ENCODE peak calls at places on chromosomes 12 and 14, in eight cellular contexts. C is HCT116, K is myocyte, D is nephron progenitor cell, H is NCI-H2081, R is NCI-H1105, A is endothelial cell of umbilical vein, U is iPS-NIHi11. V is an unnamed sample.

GRCh38 chr12:89414851-89415250 is 62.5 kb upstream of the DUSP6 start:
- DNase-seq in C (no peak), K (no peak), D (no peak), H (no peak), R (no peak), A (no peak), U (no peak), V (no peak)

GRCh38 chr12:56299308-56299852 is 750 bp downstream of the CS start:
- DNase-seq in C (no peak), K (no peak), D (no peak), H (no peak), R (no peak), A (no peak), U (no peak), V (no peak)

GRCh38 chr14:73443758-73444157 is 14.6 kb downstream of the NUMB start:
- DNase-seq in C (no peak), K (no peak), D (no peak), H (no peak), R (no peak), A (no peak), U (no peak), V (no peak)

GRCh38 chr14:79585845-79586244 is 625.5 kb downstream of the DIO2 start:
- DNase-seq in C (no peak), K (no peak), D (no peak), H (no peak), R (no peak), A (no peak), U (no peak), V (no peak)

GRCh38 chr12:50764116-50764860 is 387 bp downstream of the ATF1 start:
- DNase-seq in C (no peak), K (peak), D (peak), H (peak), R (peak), A (peak), U (peak), V (peak)

GRCh38 chr12:45369065-45369464 is 153.2 kb downstream of the ANO6 start:
- DNase-seq in C (no peak), K (peak), D (no peak), H (no peak), R (no peak), A (peak), U (no peak), V (peak)

GRCh38 chr14:87139299-87139698 is 853.7 kb downstream of the GALC start:
- DNase-seq in C (no peak), K (no peak), D (no peak), H (no peak), R (no peak), A (no peak), U (no peak), V (no peak)

GRCh38 chr14:32481707-32482106 is 152.6 kb downstream of the AKAP6 start:
- DNase-seq in C (no peak), K (no peak), D (no peak), H (no peak), R (no peak), A (no peak), U (no peak), V (no peak)

GRCh38 chr12:73221836-73222235 is 949.7 kb downstream of the TRHDE start:
- DNase-seq in C (no peak), K (no peak), D (no peak), H (no peak), R (no peak), A (no peak), U (no peak), V (no peak)

GRCh38 chr12:12331244-12331771 is 18.7 kb downstream of the MANSC1 start:
- DNase-seq in C (no peak), K (no peak), D (peak), H (no peak), R (no peak), A (no peak), U (peak), V (no peak)

GRCh38 chr14:68753696-68754095 is 39.2 kb downstream of the ZFP36L1 start:
- DNase-seq in C (no peak), K (no peak), D (no peak), H (no peak), R (no peak), A (no peak), U (no peak), V (no peak)

GRCh38 chr14:76274324-76274723 is 101.6 kb upstream of the ESRRB start:
- DNase-seq in C (no peak), K (no peak), D (no peak), H (no peak), R (no peak), A (no peak), U (no peak), V (no peak)

GRCh38 chr12:57737467-57738141 is 938 bp downstream of the AGAP2 start:
- DNase-seq in C (no peak), K (peak), D (peak), H (no peak), R (no peak), A (no peak), U (peak), V (peak)